ENCODE peak calls at places on chromosome 16, in nine cellular contexts. One of them, this sample, is unnamed.

GRCh38 chr16:87926246-87927194 is 9.8 kb downstream of the CA5A start:
- DNase-seq in astrocyte of the cerebellum: no peak
- DNase-seq in AG10803: no peak
- DNase-seq in ovary: no peak
- DNase-seq in left ventricle myocardium inferior: no peak
- DNase-seq in PC-9: no peak
- DNase-seq in thoracic aorta: no peak
- DNase-seq in tibial nerve: no peak
- DNase-seq in upper lobe of left lung: peak
- DNase-seq in this sample: no peak

GRCh38 chr16:10318798-10319500 is 66.9 kb upstream of the ATF7IP2 start:
- DNase-seq in thoracic aorta: no peak
- DNase-seq in PC-9: no peak
- DNase-seq in astrocyte of the cerebellum: no peak
- DNase-seq in AG10803: no peak
- DNase-seq in tibial nerve: no peak
- DNase-seq in left ventricle myocardium inferior: no peak
- DNase-seq in ovary: no peak
- DNase-seq in upper lobe of left lung: no peak
- DNase-seq in this sample: no peak

GRCh38 chr16:24188143-24188542 is 68.0 kb upstream of the CACNG3 start:
- DNase-seq in left ventricle myocardium inferior: no peak
- DNase-seq in AG10803: no peak
- DNase-seq in upper lobe of left lung: no peak
- DNase-seq in tibial nerve: no peak
- DNase-seq in PC-9: no peak
- DNase-seq in ovary: no peak
- DNase-seq in astrocyte of the cerebellum: no peak
- DNase-seq in thoracic aorta: no peak
- DNase-seq in this sample: no peak

GRCh38 chr16:72840591-72841381 is 207.1 kb downstream of the ZFHX3 start:
- DNase-seq in thoracic aorta: no peak
- DNase-seq in astrocyte of the cerebellum: no peak
- DNase-seq in upper lobe of left lung: no peak
- DNase-seq in tibial nerve: no peak
- DNase-seq in left ventricle myocardium inferior: no peak
- DNase-seq in ovary: no peak
- DNase-seq in PC-9: no peak
- DNase-seq in AG10803: peak
- DNase-seq in this sample: no peak

GRCh38 chr16:73382921-73383594 is 335.1 kb upstream of the ZFHX3 start:
- DNase-seq in ovary: no peak
- DNase-seq in AG10803: no peak
- DNase-seq in thoracic aorta: no peak
- DNase-seq in PC-9: no peak
- DNase-seq in left ventricle myocardium inferior: no peak
- DNase-seq in upper lobe of left lung: peak
- DNase-seq in tibial nerve: no peak
- DNase-seq in astrocyte of the cerebellum: no peak
- DNase-seq in this sample: no peak

GRCh38 chr16:10971560-10971961 is 27.2 kb downstream of the CLEC16A start:
- DNase-seq in thoracic aorta: no peak
- DNase-seq in ovary: peak
- DNase-seq in AG10803: peak
- DNase-seq in upper lobe of left lung: no peak
- DNase-seq in tibial nerve: peak
- DNase-seq in PC-9: peak
- DNase-seq in left ventricle myocardium inferior: no peak
- DNase-seq in astrocyte of the cerebellum: peak
- DNase-seq in this sample: peak

GRCh38 chr16:84081446-84081989 is 35.2 kb downstream of the MBTPS1 start:
- DNase-seq in astrocyte of the cerebellum: no peak
- DNase-seq in ovary: no peak
- DNase-seq in AG10803: no peak
- DNase-seq in upper lobe of left lung: no peak
- DNase-seq in thoracic aorta: no peak
- DNase-seq in PC-9: no peak
- DNase-seq in left ventricle myocardium inferior: no peak
- DNase-seq in tibial nerve: no peak
- DNase-seq in this sample: no peak

GRCh38 chr16:18984425-18985005 is 781 bp downstream of the TMC7 start:
- DNase-seq in ovary: no peak
- DNase-seq in PC-9: no peak
- DNase-seq in upper lobe of left lung: no peak
- DNase-seq in tibial nerve: no peak
- DNase-seq in thoracic aorta: no peak
- DNase-seq in left ventricle myocardium inferior: no peak
- DNase-seq in AG10803: no peak
- DNase-seq in astrocyte of the cerebellum: no peak
- DNase-seq in this sample: no peak

GRCh38 chr16:78624349-78624748 is 524.9 kb downstream of the WWOX start:
- DNase-seq in astrocyte of the cerebellum: no peak
- DNase-seq in PC-9: no peak
- DNase-seq in tibial nerve: no peak
- DNase-seq in ovary: no peak
- DNase-seq in thoracic aorta: no peak
- DNase-seq in upper lobe of left lung: no peak
- DNase-seq in AG10803: no peak
- DNase-seq in left ventricle myocardium inferior: no peak
- DNase-seq in this sample: no peak

GRCh38 chr16:30977502-30977901 is 7.5 kb upstream of the HSD3B7 start:
- DNase-seq in upper lobe of left lung: peak
- DNase-seq in ovary: no peak
- DNase-seq in astrocyte of the cerebellum: no peak
- DNase-seq in tibial nerve: no peak
- DNase-seq in AG10803: no peak
- DNase-seq in left ventricle myocardium inferior: no peak
- DNase-seq in PC-9: no peak
- DNase-seq in thoracic aorta: no peak
- DNase-seq in this sample: peak

GRCh38 chr16:89618114-89618999 is 4.9 kb downstream of the DPEP1 start:
- DNase-seq in ovary: no peak
- DNase-seq in thoracic aorta: no peak
- DNase-seq in PC-9: no peak
- DNase-seq in upper lobe of left lung: no peak
- DNase-seq in AG10803: no peak
- DNase-seq in tibial nerve: no peak
- DNase-seq in astrocyte of the cerebellum: no peak
- DNase-seq in left ventricle myocardium inferior: no peak
- DNase-seq in this sample: no peak

GRCh38 chr16:12186774-12187335 is 210.3 kb downstream of the SNX29 start:
- DNase-seq in tibial nerve: no peak
- DNase-seq in thoracic aorta: no peak
- DNase-seq in AG10803: no peak
- DNase-seq in left ventricle myocardium inferior: no peak
- DNase-seq in PC-9: peak
- DNase-seq in astrocyte of the cerebellum: no peak
- DNase-seq in ovary: no peak
- DNase-seq in upper lobe of left lung: no peak
- DNase-seq in this sample: no peak

GRCh38 chr16:85245307-85246172 is 133.3 kb upstream of the CIBAR2 start:
- DNase-seq in PC-9: peak
- DNase-seq in upper lobe of left lung: no peak
- DNase-seq in thoracic aorta: no peak
- DNase-seq in tibial nerve: peak
- DNase-seq in left ventricle myocardium inferior: no peak
- DNase-seq in ovary: peak
- DNase-seq in astrocyte of the cerebellum: no peak
- DNase-seq in AG10803: peak
- DNase-seq in this sample: peak

GRCh38 chr16:54374136-54374535 is 87.5 kb upstream of the IRX3 start:
- DNase-seq in astrocyte of the cerebellum: no peak
- DNase-seq in ovary: no peak
- DNase-seq in AG10803: no peak
- DNase-seq in tibial nerve: no peak
- DNase-seq in upper lobe of left lung: no peak
- DNase-seq in thoracic aorta: no peak
- DNase-seq in PC-9: no peak
- DNase-seq in left ventricle myocardium inferior: no peak
- DNase-seq in this sample: no peak

GRCh38 chr16:52123063-52123839 is 423.7 kb downstream of the TOX3 start:
- DNase-seq in astrocyte of the cerebellum: no peak
- DNase-seq in ovary: no peak
- DNase-seq in upper lobe of left lung: no peak
- DNase-seq in left ventricle myocardium inferior: no peak
- DNase-seq in thoracic aorta: no peak
- DNase-seq in AG10803: no peak
- DNase-seq in PC-9: no peak
- DNase-seq in tibial nerve: no peak
- DNase-seq in this sample: no peak

DNA sequence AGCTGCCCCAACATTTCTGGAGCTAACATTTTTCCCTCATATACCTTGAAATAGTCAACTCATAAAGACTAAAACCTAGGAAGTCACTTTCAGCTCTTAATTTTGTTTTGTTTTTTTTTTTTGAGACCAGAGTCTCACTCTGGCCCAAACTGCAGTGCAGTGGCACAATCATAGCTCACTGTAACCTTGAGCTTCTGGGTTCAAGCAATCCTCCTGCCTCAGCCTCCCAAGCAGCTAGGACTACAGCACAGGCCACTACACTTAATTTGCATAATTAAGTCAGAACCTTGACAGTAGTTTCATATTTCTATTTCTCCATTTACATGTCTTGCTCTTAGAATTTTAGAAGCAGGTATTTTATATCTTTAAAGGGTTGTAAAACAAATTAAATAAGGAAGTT is 4.7 kb downstream of the AMFR start:
- DNase-seq in ovary: no peak
- DNase-seq in AG10803: no peak
- DNase-seq in left ventricle myocardium inferior: no peak
- DNase-seq in tibial nerve: no peak
- DNase-seq in thoracic aorta: no peak
- DNase-seq in PC-9: no peak
- DNase-seq in upper lobe of left lung: no peak
- DNase-seq in astrocyte of the cerebellum: no peak
- DNase-seq in this sample: no peak
- H3K4me3 ChIP-seq in ovary: no peak
- H3K4me3 ChIP-seq in AG10803: no peak
- H3K4me3 ChIP-seq in left ventricle myocardium inferior: no peak
- H3K4me3 ChIP-seq in tibial nerve: no peak
- H3K4me3 ChIP-seq in thoracic aorta: no peak
- H3K4me3 ChIP-seq in PC-9: no peak
- H3K4me3 ChIP-seq in upper lobe of left lung: no peak
- H3K4me3 ChIP-seq in astrocyte of the cerebellum: no peak
- H3K4me3 ChIP-seq in this sample: no peak

GRCh38 chr16:56972898-56973689 is 11.3 kb downstream of the CETP start:
- DNase-seq in PC-9: no peak
- DNase-seq in ovary: no peak
- DNase-seq in upper lobe of left lung: no peak
- DNase-seq in thoracic aorta: no peak
- DNase-seq in astrocyte of the cerebellum: no peak
- DNase-seq in AG10803: no peak
- DNase-seq in tibial nerve: no peak
- DNase-seq in left ventricle myocardium inferior: no peak
- DNase-seq in this sample: no peak

GRCh38 chr16:56977823-56978430 is 11.4 kb upstream of the NLRC5 start:
- DNase-seq in PC-9: no peak
- DNase-seq in thoracic aorta: no peak
- DNase-seq in ovary: no peak
- DNase-seq in left ventricle myocardium inferior: no peak
- DNase-seq in AG10803: peak
- DNase-seq in upper lobe of left lung: no peak
- DNase-seq in tibial nerve: no peak
- DNase-seq in astrocyte of the cerebellum: no peak
- DNase-seq in this sample: no peak

GRCh38 chr16:56974549-56975300 is 13.0 kb downstream of the CETP start:
- DNase-seq in astrocyte of the cerebellum: no peak
- DNase-seq in ovary: no peak
- DNase-seq in tibial nerve: no peak
- DNase-seq in left ventricle myocardium inferior: no peak
- DNase-seq in PC-9: no peak
- DNase-seq in upper lobe of left lung: no peak
- DNase-seq in thoracic aorta: no peak
- DNase-seq in AG10803: no peak
- DNase-seq in this sample: no peak

GRCh38 chr16:56977256-56977655 is 12.1 kb upstream of the NLRC5 start:
- DNase-seq in PC-9: no peak
- DNase-seq in left ventricle myocardium inferior: no peak
- DNase-seq in upper lobe of left lung: no peak
- DNase-seq in ovary: no peak
- DNase-seq in astrocyte of the cerebellum: no peak
- DNase-seq in AG10803: no peak
- DNase-seq in tibial nerve: no peak
- DNase-seq in thoracic aorta: no peak
- DNase-seq in this sample: no peak

GRCh38 chr16:56975714-56976113 is 13.6 kb upstream of the NLRC5 start:
- DNase-seq in AG10803: no peak
- DNase-seq in astrocyte of the cerebellum: no peak
- DNase-seq in thoracic aorta: no peak
- DNase-seq in PC-9: no peak
- DNase-seq in left ventricle myocardium inferior: no peak
- DNase-seq in tibial nerve: no peak
- DNase-seq in upper lobe of left lung: no peak
- DNase-seq in ovary: no peak
- DNase-seq in this sample: no peak
- H3K4me3 ChIP-seq in AG10803: no peak
- H3K4me3 ChIP-seq in astrocyte of the cerebellum: no peak
- H3K4me3 ChIP-seq in thoracic aorta: no peak
- H3K4me3 ChIP-seq in PC-9: no peak
- H3K4me3 ChIP-seq in left ventricle myocardium inferior: no peak
- H3K4me3 ChIP-seq in tibial nerve: no peak
- H3K4me3 ChIP-seq in upper lobe of left lung: no peak
- H3K4me3 ChIP-seq in ovary: no peak
- H3K4me3 ChIP-seq in this sample: no peak

GRCh38 chr16:81189100-81189664 is 49.3 kb upstream of the BCO1 start:
- DNase-seq in tibial nerve: peak
- DNase-seq in left ventricle myocardium inferior: peak
- DNase-seq in ovary: peak
- DNase-seq in PC-9: no peak
- DNase-seq in AG10803: peak
- DNase-seq in thoracic aorta: peak
- DNase-seq in upper lobe of left lung: no peak
- DNase-seq in astrocyte of the cerebellum: no peak
- DNase-seq in this sample: no peak
- H3K4me3 ChIP-seq in tibial nerve: no peak
- H3K4me3 ChIP-seq in left ventricle myocardium inferior: no peak
- H3K4me3 ChIP-seq in ovary: no peak
- H3K4me3 ChIP-seq in PC-9: no peak
- H3K4me3 ChIP-seq in AG10803: no peak
- H3K4me3 ChIP-seq in thoracic aorta: peak
- H3K4me3 ChIP-seq in upper lobe of left lung: no peak
- H3K4me3 ChIP-seq in astrocyte of the cerebellum: no peak
- H3K4me3 ChIP-seq in this sample: no peak

DNA sequence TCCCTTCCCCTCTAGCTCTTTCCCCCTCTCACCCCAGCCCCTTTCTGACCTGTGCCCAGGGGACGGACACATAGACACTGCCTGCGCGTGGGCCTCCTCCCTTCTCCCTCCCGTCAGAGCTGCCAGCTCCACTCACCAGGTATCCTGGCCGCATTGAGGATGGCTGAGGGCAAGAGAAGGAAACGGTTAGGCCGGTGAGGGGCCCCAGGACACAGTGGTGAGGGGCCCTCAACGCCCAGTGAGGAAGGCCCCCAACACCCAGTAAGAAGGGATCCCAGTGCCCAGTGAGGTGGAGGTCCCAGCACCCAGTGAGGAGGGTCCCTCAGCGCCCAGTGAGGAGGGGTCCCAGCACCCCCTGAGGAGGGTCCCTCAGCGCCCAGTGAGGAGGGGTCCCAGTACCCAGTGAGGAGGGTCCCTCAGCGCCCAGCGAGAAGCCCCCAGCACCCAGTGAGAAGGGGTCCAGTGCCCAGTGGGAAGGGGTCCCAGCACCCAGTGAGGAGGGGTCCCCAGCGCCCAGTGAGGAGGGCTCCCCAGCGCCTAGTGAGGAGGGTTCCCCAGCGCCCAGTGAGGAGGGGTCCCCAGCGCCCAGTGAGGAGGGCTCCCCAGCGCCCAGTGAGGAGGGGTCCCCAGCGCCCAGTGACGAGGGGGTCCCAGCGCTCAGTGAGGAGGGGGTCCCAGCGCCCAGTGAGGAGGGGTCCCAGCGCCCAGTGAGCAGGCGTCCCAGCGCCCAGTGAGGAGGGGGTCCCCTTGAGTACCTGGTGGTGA is 1.1 kb downstream of the PRSS22 start:
- DNase-seq in tibial nerve: no peak
- DNase-seq in left ventricle myocardium inferior: no peak
- DNase-seq in PC-9: no peak
- DNase-seq in astrocyte of the cerebellum: no peak
- DNase-seq in thoracic aorta: no peak
- DNase-seq in upper lobe of left lung: no peak
- DNase-seq in ovary: no peak
- DNase-seq in AG10803: no peak
- DNase-seq in this sample: no peak
- H3K4me3 ChIP-seq in tibial nerve: no peak
- H3K4me3 ChIP-seq in left ventricle myocardium inferior: no peak
- H3K4me3 ChIP-seq in PC-9: peak
- H3K4me3 ChIP-seq in astrocyte of the cerebellum: no peak
- H3K4me3 ChIP-seq in thoracic aorta: no peak
- H3K4me3 ChIP-seq in upper lobe of left lung: peak
- H3K4me3 ChIP-seq in ovary: no peak
- H3K4me3 ChIP-seq in AG10803: no peak
- H3K4me3 ChIP-seq in this sample: no peak

This sample was measured in SJSA1.